ENCODE peak calls at places on chromosomes 7 and 10, in five cellular contexts. One of them, this sample, is unnamed.

GRCh38 chr10:88810196-88810961 is 7.8 kb downstream of the LIPM start:
- DNase-seq in NCI-H345: peak; percentile 52
- DNase-seq in NCI-H2081: peak; percentile 69
- DNase-seq in NCI-H1092 treated with DMSO at 0.1 percent for 48 hours: peak; percentile 54
- DNase-seq in stimulated activated CD4-positive, alpha-beta T cell treated with anti-CD3 and anti-CD28 coated beads, Interleukin-15, amount 100 ng/mL, for 1 hour: no peak
- DNase-seq in this sample: peak; percentile 59

GRCh38 chr7:157678503-157678902 is 341.7 kb downstream of the DNAJB6 start:
- DNase-seq in NCI-H345: no peak
- DNase-seq in NCI-H2081: peak; percentile 68
- DNase-seq in NCI-H1092 treated with DMSO at 0.1 percent for 48 hours: no peak
- DNase-seq in stimulated activated CD4-positive, alpha-beta T cell treated with anti-CD3 and anti-CD28 coated beads, Interleukin-15, amount 100 ng/mL, for 1 hour: no peak
- DNase-seq in this sample: no peak

GRCh38 chr7:30926323-30926722 is 14.7 kb downstream of the AQP1 start:
- DNase-seq in NCI-H345: no peak
- DNase-seq in NCI-H2081: no peak
- DNase-seq in NCI-H1092 treated with DMSO at 0.1 percent for 48 hours: no peak
- DNase-seq in stimulated activated CD4-positive, alpha-beta T cell treated with anti-CD3 and anti-CD28 coated beads, Interleukin-15, amount 100 ng/mL, for 1 hour: no peak
- DNase-seq in this sample: no peak

GRCh38 chr7:16084370-16084769 is 337.0 kb downstream of the CRPPA start:
- DNase-seq in NCI-H345: peak; percentile 2
- DNase-seq in NCI-H2081: peak; percentile 80
- DNase-seq in NCI-H1092 treated with DMSO at 0.1 percent for 48 hours: peak; percentile 39
- DNase-seq in stimulated activated CD4-positive, alpha-beta T cell treated with anti-CD3 and anti-CD28 coated beads, Interleukin-15, amount 100 ng/mL, for 1 hour: no peak
- DNase-seq in this sample: peak; percentile 34

GRCh38 chr7:103573479-103574058 is 127.6 kb upstream of the SLC26A5 start:
- DNase-seq in NCI-H345: peak; percentile 53
- DNase-seq in NCI-H2081: peak; percentile 57
- DNase-seq in NCI-H1092 treated with DMSO at 0.1 percent for 48 hours: peak; percentile 69
- DNase-seq in stimulated activated CD4-positive, alpha-beta T cell treated with anti-CD3 and anti-CD28 coated beads, Interleukin-15, amount 100 ng/mL, for 1 hour: no peak
- DNase-seq in this sample: peak; percentile 2

GRCh38 chr7:43377196-43377935 is 205.5 kb upstream of the STK17A start:
- DNase-seq in NCI-H345: no peak
- DNase-seq in NCI-H2081: no peak
- DNase-seq in NCI-H1092 treated with DMSO at 0.1 percent for 48 hours: no peak
- DNase-seq in stimulated activated CD4-positive, alpha-beta T cell treated with anti-CD3 and anti-CD28 coated beads, Interleukin-15, amount 100 ng/mL, for 1 hour: no peak
- DNase-seq in this sample: no peak

GRCh38 chr10:47364911-47365310 is 16.7 kb downstream of the RBP3 start:
- DNase-seq in NCI-H345: no peak
- DNase-seq in NCI-H2081: no peak
- DNase-seq in NCI-H1092 treated with DMSO at 0.1 percent for 48 hours: no peak
- DNase-seq in stimulated activated CD4-positive, alpha-beta T cell treated with anti-CD3 and anti-CD28 coated beads, Interleukin-15, amount 100 ng/mL, for 1 hour: no peak
- DNase-seq in this sample: no peak

GRCh38 chr7:451255-452229 is 68.1 kb downstream of the PDGFA start:
- DNase-seq in NCI-H345: no peak
- DNase-seq in NCI-H2081: no peak
- DNase-seq in NCI-H1092 treated with DMSO at 0.1 percent for 48 hours: no peak
- DNase-seq in stimulated activated CD4-positive, alpha-beta T cell treated with anti-CD3 and anti-CD28 coated beads, Interleukin-15, amount 100 ng/mL, for 1 hour: no peak
- DNase-seq in this sample: no peak

GRCh38 chr7:144038887-144039286 is 9.9 kb upstream of the OR2A5 start:
- DNase-seq in NCI-H345: no peak
- DNase-seq in NCI-H2081: no peak
- DNase-seq in NCI-H1092 treated with DMSO at 0.1 percent for 48 hours: no peak
- DNase-seq in stimulated activated CD4-positive, alpha-beta T cell treated with anti-CD3 and anti-CD28 coated beads, Interleukin-15, amount 100 ng/mL, for 1 hour: no peak
- DNase-seq in this sample: no peak

GRCh38 chr7:155283565-155284194 is 14.0 kb upstream of the INSIG1 start:
- DNase-seq in NCI-H345: no peak
- DNase-seq in NCI-H2081: no peak
- DNase-seq in NCI-H1092 treated with DMSO at 0.1 percent for 48 hours: no peak
- DNase-seq in stimulated activated CD4-positive, alpha-beta T cell treated with anti-CD3 and anti-CD28 coated beads, Interleukin-15, amount 100 ng/mL, for 1 hour: no peak
- DNase-seq in this sample: no peak

GRCh38 chr7:129993275-129993674 is 40.5 kb upstream of the UBE2H start:
- DNase-seq in NCI-H345: no peak
- DNase-seq in NCI-H2081: no peak
- DNase-seq in NCI-H1092 treated with DMSO at 0.1 percent for 48 hours: no peak
- DNase-seq in stimulated activated CD4-positive, alpha-beta T cell treated with anti-CD3 and anti-CD28 coated beads, Interleukin-15, amount 100 ng/mL, for 1 hour: no peak
- DNase-seq in this sample: no peak

GRCh38 chr10:33982995-33983394 is 648.5 kb upstream of the NRP1 start:
- DNase-seq in NCI-H345: no peak
- DNase-seq in NCI-H2081: no peak
- DNase-seq in NCI-H1092 treated with DMSO at 0.1 percent for 48 hours: no peak
- DNase-seq in stimulated activated CD4-positive, alpha-beta T cell treated with anti-CD3 and anti-CD28 coated beads, Interleukin-15, amount 100 ng/mL, for 1 hour: no peak
- DNase-seq in this sample: no peak

GRCh38 chr7:49099587-49100326 is 175.4 kb downstream of the CDC14C start:
- DNase-seq in NCI-H345: no peak
- DNase-seq in NCI-H2081: no peak
- DNase-seq in NCI-H1092 treated with DMSO at 0.1 percent for 48 hours: no peak
- DNase-seq in stimulated activated CD4-positive, alpha-beta T cell treated with anti-CD3 and anti-CD28 coated beads, Interleukin-15, amount 100 ng/mL, for 1 hour: no peak
- DNase-seq in this sample: no peak

GRCh38 chr7:11616466-11616865 is 215.5 kb downstream of the THSD7A start:
- DNase-seq in NCI-H345: no peak
- DNase-seq in NCI-H2081: no peak
- DNase-seq in NCI-H1092 treated with DMSO at 0.1 percent for 48 hours: no peak
- DNase-seq in stimulated activated CD4-positive, alpha-beta T cell treated with anti-CD3 and anti-CD28 coated beads, Interleukin-15, amount 100 ng/mL, for 1 hour: no peak
- DNase-seq in this sample: no peak

GRCh38 chr10:95426482-95426881 is 134.7 kb downstream of the SORBS1 start:
- DNase-seq in NCI-H345: no peak
- DNase-seq in NCI-H2081: no peak
- DNase-seq in NCI-H1092 treated with DMSO at 0.1 percent for 48 hours: no peak
- DNase-seq in stimulated activated CD4-positive, alpha-beta T cell treated with anti-CD3 and anti-CD28 coated beads, Interleukin-15, amount 100 ng/mL, for 1 hour: no peak
- DNase-seq in this sample: no peak

GRCh38 chr10:88661018-88661417 is 3.2 kb upstream of the LIPF start:
- DNase-seq in NCI-H345: no peak
- DNase-seq in NCI-H2081: no peak
- DNase-seq in NCI-H1092 treated with DMSO at 0.1 percent for 48 hours: no peak
- DNase-seq in stimulated activated CD4-positive, alpha-beta T cell treated with anti-CD3 and anti-CD28 coated beads, Interleukin-15, amount 100 ng/mL, for 1 hour: no peak
- DNase-seq in this sample: no peak

GRCh38 chr7:151769189-151769821 is 107.6 kb downstream of the PRKAG2 start:
- DNase-seq in NCI-H345: no peak
- DNase-seq in NCI-H2081: no peak
- DNase-seq in NCI-H1092 treated with DMSO at 0.1 percent for 48 hours: no peak
- DNase-seq in stimulated activated CD4-positive, alpha-beta T cell treated with anti-CD3 and anti-CD28 coated beads, Interleukin-15, amount 100 ng/mL, for 1 hour: no peak
- DNase-seq in this sample: no peak

GRCh38 chr10:95644935-95645334 is 11.6 kb downstream of the ALDH18A1 start:
- DNase-seq in NCI-H345: no peak
- DNase-seq in NCI-H2081: no peak
- DNase-seq in NCI-H1092 treated with DMSO at 0.1 percent for 48 hours: no peak
- DNase-seq in stimulated activated CD4-positive, alpha-beta T cell treated with anti-CD3 and anti-CD28 coated beads, Interleukin-15, amount 100 ng/mL, for 1 hour: no peak
- DNase-seq in this sample: no peak

GRCh38 chr10:103044942-103045489 is 126.9 kb downstream of the CNNM2 start:
- DNase-seq in NCI-H345: no peak
- DNase-seq in NCI-H2081: no peak
- DNase-seq in NCI-H1092 treated with DMSO at 0.1 percent for 48 hours: no peak
- DNase-seq in stimulated activated CD4-positive, alpha-beta T cell treated with anti-CD3 and anti-CD28 coated beads, Interleukin-15, amount 100 ng/mL, for 1 hour: no peak
- DNase-seq in this sample: no peak

GRCh38 chr10:71378341-71379117 is 18.2 kb upstream of the CDH23 start:
- DNase-seq in NCI-H345: no peak
- DNase-seq in NCI-H2081: no peak
- DNase-seq in NCI-H1092 treated with DMSO at 0.1 percent for 48 hours: no peak
- DNase-seq in stimulated activated CD4-positive, alpha-beta T cell treated with anti-CD3 and anti-CD28 coated beads, Interleukin-15, amount 100 ng/mL, for 1 hour: no peak
- DNase-seq in this sample: no peak

GRCh38 chr10:14032406-14032998 is 298.2 kb downstream of the FRMD4A start:
- DNase-seq in NCI-H345: no peak
- DNase-seq in NCI-H2081: no peak
- DNase-seq in NCI-H1092 treated with DMSO at 0.1 percent for 48 hours: no peak
- DNase-seq in stimulated activated CD4-positive, alpha-beta T cell treated with anti-CD3 and anti-CD28 coated beads, Interleukin-15, amount 100 ng/mL, for 1 hour: no peak
- DNase-seq in this sample: no peak

GRCh38 chr7:140036224-140036651 is 26.5 kb downstream of the PARP12 start:
- DNase-seq in NCI-H345: no peak
- DNase-seq in NCI-H2081: no peak
- DNase-seq in NCI-H1092 treated with DMSO at 0.1 percent for 48 hours: no peak
- DNase-seq in stimulated activated CD4-positive, alpha-beta T cell treated with anti-CD3 and anti-CD28 coated beads, Interleukin-15, amount 100 ng/mL, for 1 hour: no peak
- DNase-seq in this sample: no peak

GRCh38 chr7:141558544-141559183 is 7.5 kb downstream of the AGK start:
- DNase-seq in NCI-H345: peak; percentile 94
- DNase-seq in NCI-H2081: peak; percentile 96
- DNase-seq in NCI-H1092 treated with DMSO at 0.1 percent for 48 hours: peak; percentile 95
- DNase-seq in stimulated activated CD4-positive, alpha-beta T cell treated with anti-CD3 and anti-CD28 coated beads, Interleukin-15, amount 100 ng/mL, for 1 hour: no peak
- DNase-seq in this sample: peak; percentile 61

GRCh38 chr7:98836811-98837631 is 32.8 kb downstream of the TMEM130 start:
- DNase-seq in NCI-H345: peak; percentile 84
- DNase-seq in NCI-H2081: peak; percentile 55
- DNase-seq in NCI-H1092 treated with DMSO at 0.1 percent for 48 hours: peak; percentile 69
- DNase-seq in stimulated activated CD4-positive, alpha-beta T cell treated with anti-CD3 and anti-CD28 coated beads, Interleukin-15, amount 100 ng/mL, for 1 hour: no peak
- DNase-seq in this sample: peak; percentile 35

GRCh38 chr10:21531164-21531563 is 2.9 kb upstream of the MLLT10 start:
- DNase-seq in NCI-H345: no peak
- DNase-seq in NCI-H2081: no peak
- DNase-seq in NCI-H1092 treated with DMSO at 0.1 percent for 48 hours: peak; percentile 61
- DNase-seq in stimulated activated CD4-positive, alpha-beta T cell treated with anti-CD3 and anti-CD28 coated beads, Interleukin-15, amount 100 ng/mL, for 1 hour: no peak
- DNase-seq in this sample: no peak

GRCh38 chr10:71176661-71177060 is 35.7 kb upstream of the UNC5B start:
- DNase-seq in NCI-H345: no peak
- DNase-seq in NCI-H2081: no peak
- DNase-seq in NCI-H1092 treated with DMSO at 0.1 percent for 48 hours: no peak
- DNase-seq in stimulated activated CD4-positive, alpha-beta T cell treated with anti-CD3 and anti-CD28 coated beads, Interleukin-15, amount 100 ng/mL, for 1 hour: no peak
- DNase-seq in this sample: no peak

GRCh38 chr10:72009430-72010081 is 45.4 kb downstream of the CHST3 start:
- DNase-seq in NCI-H345: no peak
- DNase-seq in NCI-H2081: peak; percentile 12
- DNase-seq in NCI-H1092 treated with DMSO at 0.1 percent for 48 hours: peak; percentile 34
- DNase-seq in stimulated activated CD4-positive, alpha-beta T cell treated with anti-CD3 and anti-CD28 coated beads, Interleukin-15, amount 100 ng/mL, for 1 hour: no peak
- DNase-seq in this sample: no peak

GRCh38 chr10:97714401-97715258 is 1.1 kb downstream of the MARVELD1 start:
- DNase-seq in NCI-H345: no peak
- DNase-seq in NCI-H2081: no peak
- DNase-seq in NCI-H1092 treated with DMSO at 0.1 percent for 48 hours: no peak
- DNase-seq in stimulated activated CD4-positive, alpha-beta T cell treated with anti-CD3 and anti-CD28 coated beads, Interleukin-15, amount 100 ng/mL, for 1 hour: no peak
- DNase-seq in this sample: no peak